ENCODE peak calls at places on chromosomes 5 and 9, in ten cellular contexts. B, K, M, F, U, E, Z, T, Y and G are unnamed samples.

GRCh38 chr5:78429332-78429849 is 69.0 kb downstream of the SCAMP1 start:
- DNase-seq in U (no peak), Y (no peak), Z (no peak), T (no peak), B (no peak), F (no peak), M (no peak), K (no peak), E (no peak), G (no peak)

GRCh38 chr9:121498487-121499176 is 1.0 kb downstream of the GGTA1 start:
- DNase-seq in U (peak; percentile 51), F (peak; percentile 65), B (no peak), M (peak; percentile 22), Z (no peak), T (no peak), K (no peak), Y (no peak), E (no peak), G (no peak)

GRCh38 chr5:51039915-51040314 is 343.3 kb upstream of the ISL1 start:
- DNase-seq in T (no peak), F (no peak), K (no peak), B (no peak), U (no peak), Z (no peak), M (no peak), Y (no peak), E (no peak), G (no peak)

GRCh38 chr9:34197756-34198711 is 19.2 kb downstream of the UBAP1 start:
- DNase-seq in M (no peak), B (no peak), U (peak; percentile 87), Y (no peak), T (no peak), K (no peak), E (no peak), Z (no peak), F (peak; percentile 52), G (no peak)

GRCh38 chr5:167745868-167746267 is 545.6 kb upstream of the WWC1 start:
- DNase-seq in E (no peak), B (no peak), M (no peak), F (no peak), Y (no peak), T (no peak), K (no peak), U (no peak), Z (no peak), G (no peak)

GRCh38 chr5:72363146-72363802 is 43.1 kb downstream of the PTCD2 start:
- DNase-seq in F (no peak), Z (no peak), M (no peak), Y (no peak), E (no peak), K (peak; percentile 57), T (no peak), U (peak; percentile 72), B (peak; percentile 10), G (no peak)

GRCh38 chr9:118575341-118576070 is 793.7 kb downstream of the BRINP1 start:
- DNase-seq in B (no peak), M (no peak), F (no peak), Y (no peak), Z (no peak), T (no peak), E (no peak), K (no peak), U (no peak), G (no peak)

GRCh38 chr5:42880621-42881020 is 68.9 kb upstream of the SELENOP start:
- DNase-seq in M (no peak), Y (no peak), Z (no peak), T (no peak), U (no peak), E (no peak), F (no peak), K (no peak), B (no peak), G (no peak)

GRCh38 chr9:3884736-3885135 is 358.9 kb upstream of the RFX3 start:
- DNase-seq in K (no peak), T (no peak), F (no peak), B (no peak), Y (no peak), M (no peak), E (no peak), Z (no peak), U (no peak), G (no peak)

GRCh38 chr9:107274953-107275422 is 8.1 kb upstream of the RAD23B start:
- DNase-seq in U (no peak), F (no peak), M (no peak), E (no peak), B (peak; percentile 46), K (no peak), Z (no peak), Y (no peak), T (no peak), G (no peak)

GRCh38 chr9:115167175-115167574 is 49.2 kb upstream of the TNC start:
- DNase-seq in Z (no peak), B (no peak), F (no peak), M (no peak), K (no peak), Y (no peak), T (no peak), U (no peak), E (peak; percentile 51), G (no peak)

GRCh38 chr5:139392678-139393496 is 2.0 kb downstream of the PROB1 start:
- DNase-seq in B (peak; percentile 66), F (peak; percentile 62), Y (no peak), M (peak; percentile 55), U (peak; percentile 94), Z (no peak), E (no peak), T (no peak), K (no peak), G (peak; percentile 89)

GRCh38 chr9:133375116-133375723 is 640 bp downstream of the SURF4 start:
- DNase-seq in E (no peak), M (peak; percentile 30), B (no peak), K (no peak), F (peak; percentile 63), Y (peak; percentile 62), Z (no peak), T (no peak), U (peak; percentile 47), G (peak; percentile 57)

GRCh38 chr9:100066539-100066938 is 32.3 kb downstream of the ERP44 start:
- DNase-seq in M (no peak), F (no peak), T (no peak), U (no peak), Y (peak; percentile 30), E (no peak), Z (no peak), K (no peak), B (no peak), G (no peak)

GRCh38 chr9:88792502-88792901 is 198.8 kb upstream of the S1PR3 start:
- DNase-seq in F (no peak), M (no peak), T (no peak), Y (no peak), Z (no peak), E (no peak), U (no peak), B (no peak), K (peak; percentile 66), G (no peak)

GRCh38 chr5:61051267-61051666 is 106.3 kb downstream of the NDUFAF2 start:
- DNase-seq in B (peak; percentile 47), F (no peak), Y (no peak), M (no peak), K (no peak), E (no peak), T (no peak), U (no peak), Z (no peak), G (no peak)

GRCh38 chr5:139446956-139447779 is 7.8 kb upstream of the DNAJC18 start:
- DNase-seq in Z (no peak), U (no peak), E (no peak), B (no peak), Y (peak; percentile 49), M (no peak), K (no peak), T (no peak), F (no peak), G (no peak)

GRCh38 chr5:39217365-39218281 is 1.7 kb downstream of the FYB1 start:
- DNase-seq in M (peak; percentile 64), Y (peak; percentile 87), T (peak; percentile 93), Z (no peak), E (peak; percentile 47), B (peak; percentile 71), F (peak; percentile 83), U (peak; percentile 92), K (no peak), G (peak; percentile 79)
- TF ChIP-seq POLR2AphosphoS5 in M (no peak), Y (no peak), T (peak; percentile 55), Z (no peak), E (no peak), B (no peak), F (no peak), U (no peak), K (peak; percentile 54), G (no peak)

GRCh38 chr5:141100243-141100805 is at the start of gene PCDHB3:
- DNase-seq in Y (peak; percentile 48), E (no peak), U (peak; percentile 96), Z (no peak), T (no peak), F (peak; percentile 21), M (no peak), B (peak; percentile 16), K (no peak), G (no peak)
- H3K4me3 ChIP-seq in Y (no peak within 1 kb of the TSS), E (no peak within 1 kb of the TSS), U (peak within 1 kb of the TSS; percentile 60), Z (peak within 1 kb of the TSS; percentile 27), T (peak within 1 kb of the TSS; percentile 4), F (no peak within 1 kb of the TSS), M (no peak within 1 kb of the TSS), B (no peak within 1 kb of the TSS), K (peak within 1 kb of the TSS; percentile 7), G (no peak within 1 kb of the TSS)

GRCh38 chr9:137255448-137256114 is 454 bp downstream of the NELFB start:
- DNase-seq in E (no peak), Y (peak; percentile 66), B (no peak), T (no peak), M (no peak), U (peak; percentile 67), K (no peak), Z (no peak), F (peak; percentile 45), G (peak; percentile 60)

GRCh38 chr9:137256362-137256761 is 1.2 kb downstream of the NELFB start:
- DNase-seq in F (no peak), M (no peak), Z (no peak), U (no peak), B (no peak), K (no peak), E (no peak), Y (no peak), T (no peak), G (no peak)

GRCh38 chr9:137253717-137254623 is 1.2 kb upstream of the NELFB start:
- DNase-seq in U (peak; percentile 36), K (no peak), F (no peak), T (no peak), Y (peak; percentile 44), E (no peak), Z (no peak), B (no peak), M (no peak), G (no peak)

GRCh38 chr9:137256839-137257238 is 1.7 kb downstream of the NELFB start:
- DNase-seq in T (no peak), B (no peak), Z (no peak), M (no peak), K (no peak), E (no peak), Y (no peak), F (no peak), U (no peak), G (no peak)

GRCh38 chr9:137254624-137255447 is at the start of gene NELFB:
- DNase-seq in M (peak; percentile 88), U (peak; percentile 88), Y (peak; percentile 94), B (no peak), F (peak; percentile 90), K (peak; percentile 95), T (peak; percentile 95), Z (peak; percentile 92), E (no peak), G (peak; percentile 97)
- TF ChIP-seq POLR2AphosphoS5 in M (peak; percentile 79), U (peak; percentile 95), Y (peak; percentile 22), B (peak; percentile 81), F (no peak), K (peak; percentile 80), T (peak; percentile 83), Z (peak; percentile 36), E (peak; percentile 94), G (peak; percentile 93)

GRCh38 chr9:75612205-75612604 is 278.3 kb upstream of the PCSK5 start:
- DNase-seq in Y (no peak), B (no peak), E (no peak), U (no peak), K (no peak), T (no peak), Z (no peak), M (no peak), F (no peak), G (no peak)
- H3K4me3 ChIP-seq in Y (no peak overlapping the region), B (no peak overlapping the region), E (no peak overlapping the region), U (no peak overlapping the region), K (no peak overlapping the region), T (no peak overlapping the region), Z (no peak overlapping the region), M (no peak overlapping the region), F (no peak overlapping the region), G (no peak overlapping the region)